ENCODE peak calls at places on chromosomes 3 and 15, in ten cellular contexts. One of them, this sample, is unnamed. For H3K9me3, the result is how much of the 10 kb centered on the place peaks cover.

GRCh38 chr15:19987389-19988048 is 554.1 kb downstream of the GOLGA6L6 start:
- DNase-seq in stomach: no peak
- DNase-seq in Panc1: no peak
- DNase-seq in AG04450: no peak
- DNase-seq in cardiac muscle cell: no peak
- DNase-seq in psoas muscle: no peak
- DNase-seq in CD8-positive, alpha-beta memory T cell: no peak
- DNase-seq in mammary epithelial cell: no peak
- DNase-seq in HepG2: peak
- DNase-seq in heart right ventricle: no peak
- DNase-seq in this sample: no peak

GRCh38 chr3:22885039-22885438 is 318.1 kb upstream of the UBE2E2 start:
- DNase-seq in stomach: no peak
- DNase-seq in Panc1: no peak
- DNase-seq in AG04450: no peak
- DNase-seq in cardiac muscle cell: no peak
- DNase-seq in psoas muscle: no peak
- DNase-seq in CD8-positive, alpha-beta memory T cell: no peak
- DNase-seq in mammary epithelial cell: no peak
- DNase-seq in HepG2: no peak
- DNase-seq in heart right ventricle: no peak
- DNase-seq in this sample: no peak

GRCh38 chr3:151087648-151088047 is 2.2 kb downstream of the MED12L start:
- DNase-seq in stomach: no peak
- DNase-seq in Panc1: no peak
- DNase-seq in AG04450: no peak
- DNase-seq in cardiac muscle cell: no peak
- DNase-seq in psoas muscle: no peak
- DNase-seq in CD8-positive, alpha-beta memory T cell: no peak
- DNase-seq in mammary epithelial cell: no peak
- DNase-seq in HepG2: no peak
- DNase-seq in heart right ventricle: no peak
- DNase-seq in this sample: no peak

GRCh38 chr15:72515591-72516389 is 41.7 kb downstream of the ARIH1 start:
- DNase-seq in stomach: no peak
- DNase-seq in Panc1: no peak
- DNase-seq in AG04450: no peak
- DNase-seq in cardiac muscle cell: no peak
- DNase-seq in psoas muscle: no peak
- DNase-seq in CD8-positive, alpha-beta memory T cell: no peak
- DNase-seq in mammary epithelial cell: no peak
- DNase-seq in HepG2: no peak
- DNase-seq in heart right ventricle: no peak
- DNase-seq in this sample: no peak

GRCh38 chr15:41734079-41734478 is 40.2 kb upstream of the MAPKBP1 start:
- DNase-seq in stomach: no peak
- DNase-seq in Panc1: no peak
- DNase-seq in AG04450: no peak
- DNase-seq in cardiac muscle cell: no peak
- DNase-seq in psoas muscle: no peak
- DNase-seq in CD8-positive, alpha-beta memory T cell: no peak
- DNase-seq in mammary epithelial cell: no peak
- DNase-seq in HepG2: no peak
- DNase-seq in heart right ventricle: no peak
- DNase-seq in this sample: peak

GRCh38 chr15:38991701-38992100 is 427.1 kb upstream of the RASGRP1 start:
- DNase-seq in stomach: no peak
- DNase-seq in Panc1: no peak
- DNase-seq in AG04450: no peak
- DNase-seq in cardiac muscle cell: peak
- DNase-seq in psoas muscle: no peak
- DNase-seq in CD8-positive, alpha-beta memory T cell: no peak
- DNase-seq in mammary epithelial cell: no peak
- DNase-seq in HepG2: no peak
- DNase-seq in heart right ventricle: no peak
- DNase-seq in this sample: peak

GRCh38 chr3:42129014-42129953 is 38.1 kb downstream of the TRAK1 start:
- DNase-seq in stomach: peak
- DNase-seq in Panc1: no peak
- DNase-seq in AG04450: no peak
- DNase-seq in cardiac muscle cell: no peak
- DNase-seq in psoas muscle: no peak
- DNase-seq in CD8-positive, alpha-beta memory T cell: no peak
- DNase-seq in mammary epithelial cell: peak
- DNase-seq in HepG2: peak
- DNase-seq in heart right ventricle: no peak
- DNase-seq in this sample: no peak

GRCh38 chr3:149554826-149555225 is 80.3 kb downstream of the TM4SF4 start:
- DNase-seq in stomach: no peak
- DNase-seq in Panc1: peak
- DNase-seq in AG04450: no peak
- DNase-seq in cardiac muscle cell: no peak
- DNase-seq in psoas muscle: no peak
- DNase-seq in CD8-positive, alpha-beta memory T cell: no peak
- DNase-seq in mammary epithelial cell: peak
- DNase-seq in HepG2: no peak
- DNase-seq in heart right ventricle: peak
- DNase-seq in this sample: peak

GRCh38 chr3:108552267-108553159 is 36.7 kb downstream of the CIP2A start:
- DNase-seq in stomach: no peak
- DNase-seq in Panc1: peak
- DNase-seq in AG04450: peak
- DNase-seq in cardiac muscle cell: peak
- DNase-seq in psoas muscle: no peak
- DNase-seq in CD8-positive, alpha-beta memory T cell: peak
- DNase-seq in mammary epithelial cell: peak
- DNase-seq in HepG2: peak
- DNase-seq in heart right ventricle: peak
- DNase-seq in this sample: no peak

DNA sequence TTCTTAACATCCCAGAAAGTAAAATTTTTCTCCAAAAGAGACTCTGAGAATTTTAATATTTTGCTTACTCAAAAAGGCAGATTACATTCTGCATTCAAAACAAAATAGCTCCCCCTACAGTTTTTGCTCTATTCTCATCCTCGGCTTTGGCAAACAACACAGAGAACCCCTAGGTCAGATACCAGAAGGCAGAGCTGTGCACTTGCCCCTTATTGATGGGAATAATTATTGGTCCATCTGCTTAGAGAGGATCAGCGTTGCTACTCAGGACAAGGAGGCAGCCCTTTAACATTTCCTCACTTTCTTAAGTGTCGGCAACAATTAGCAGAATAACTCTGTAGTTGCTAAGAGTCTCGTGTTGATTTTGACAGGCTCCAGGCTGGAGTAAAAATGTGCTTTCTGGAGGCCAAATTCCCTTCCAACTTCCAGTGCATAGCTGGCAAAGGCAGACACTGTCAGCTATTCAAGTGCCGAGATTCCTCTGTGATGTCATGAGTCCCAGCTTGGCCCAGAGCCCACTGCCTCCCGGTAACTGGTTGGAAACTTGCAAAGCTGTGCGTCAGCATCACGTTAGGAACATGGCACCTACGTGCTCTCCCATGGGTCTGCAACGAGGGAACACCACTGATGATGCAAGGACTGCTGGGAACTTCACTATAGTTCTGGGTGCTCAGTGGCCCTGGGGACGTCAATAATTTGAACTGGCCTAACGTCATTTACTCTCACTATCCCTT is 482.7 kb upstream of the ADAMTS9 start:
- DNase-seq in stomach: peak
- DNase-seq in Panc1: no peak
- DNase-seq in AG04450: peak
- DNase-seq in cardiac muscle cell: peak
- DNase-seq in psoas muscle: peak
- DNase-seq in CD8-positive, alpha-beta memory T cell: no peak
- DNase-seq in mammary epithelial cell: peak
- DNase-seq in HepG2: no peak
- DNase-seq in heart right ventricle: peak
- DNase-seq in this sample: peak
- H3K4me3 ChIP-seq in stomach: no peak
- H3K4me3 ChIP-seq in Panc1: no peak
- H3K4me3 ChIP-seq in AG04450: no peak
- H3K4me3 ChIP-seq in cardiac muscle cell: no peak
- H3K4me3 ChIP-seq in psoas muscle: no peak
- H3K4me3 ChIP-seq in CD8-positive, alpha-beta memory T cell: no peak
- H3K4me3 ChIP-seq in mammary epithelial cell: no peak
- H3K4me3 ChIP-seq in HepG2: no peak
- H3K4me3 ChIP-seq in heart right ventricle: no peak
- H3K4me3 ChIP-seq in this sample: no peak

DNA sequence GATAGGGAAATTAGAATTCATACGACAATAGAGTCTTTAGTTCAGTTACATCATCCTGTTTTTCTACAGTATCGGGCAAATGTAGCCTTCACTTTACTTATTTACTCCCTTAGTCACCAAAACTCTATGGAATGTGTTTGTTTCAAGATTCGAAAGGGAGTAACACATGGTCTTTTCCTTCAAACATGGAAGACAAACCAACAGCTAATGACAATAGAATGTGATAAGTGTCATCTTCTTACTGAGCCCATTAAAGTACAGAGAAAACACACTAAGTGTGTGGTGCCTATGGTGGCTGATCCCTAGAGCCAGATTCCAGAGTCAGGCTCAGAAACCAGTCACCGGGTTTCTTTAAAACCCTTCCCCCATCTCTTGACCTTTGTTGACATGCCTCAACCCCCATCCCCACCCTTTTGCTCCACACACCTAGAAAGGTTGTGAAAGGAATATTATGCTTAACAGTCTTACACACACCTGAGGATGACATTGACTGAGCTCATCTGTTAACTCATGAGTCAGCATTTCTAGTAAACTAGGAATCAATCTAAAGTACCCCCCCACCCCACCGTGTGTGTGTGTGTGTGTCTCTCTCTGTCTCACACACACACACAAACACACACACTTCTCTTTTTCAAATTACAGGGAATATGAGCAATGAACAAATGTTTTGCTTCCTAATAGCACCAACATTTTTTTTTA is 549.6 kb upstream of the CCDC54 start:
- DNase-seq in stomach: no peak
- DNase-seq in Panc1: no peak
- DNase-seq in AG04450: no peak
- DNase-seq in cardiac muscle cell: no peak
- DNase-seq in psoas muscle: no peak
- DNase-seq in CD8-positive, alpha-beta memory T cell: no peak
- DNase-seq in mammary epithelial cell: peak
- DNase-seq in HepG2: no peak
- DNase-seq in heart right ventricle: no peak
- DNase-seq in this sample: peak
- H3K27ac ChIP-seq in stomach: no peak
- H3K27ac ChIP-seq in Panc1: no peak
- H3K27ac ChIP-seq in AG04450: no peak
- H3K27ac ChIP-seq in cardiac muscle cell: no peak
- H3K27ac ChIP-seq in psoas muscle: no peak
- H3K27ac ChIP-seq in CD8-positive, alpha-beta memory T cell: no peak
- H3K27ac ChIP-seq in mammary epithelial cell: no peak
- H3K27ac ChIP-seq in HepG2: no peak
- H3K27ac ChIP-seq in heart right ventricle: no peak
- H3K27ac ChIP-seq in this sample: peak

GRCh38 chr3:113314923-113315322 is 103.6 kb downstream of the BOC start:
- DNase-seq in stomach: no peak
- DNase-seq in Panc1: no peak
- DNase-seq in AG04450: no peak
- DNase-seq in cardiac muscle cell: no peak
- DNase-seq in psoas muscle: no peak
- DNase-seq in CD8-positive, alpha-beta memory T cell: no peak
- DNase-seq in mammary epithelial cell: no peak
- DNase-seq in HepG2: no peak
- DNase-seq in heart right ventricle: no peak
- DNase-seq in this sample: no peak
- H3K9me3 ChIP-seq in stomach: under half
- H3K9me3 ChIP-seq in Panc1: under half
- H3K9me3 ChIP-seq in AG04450: under half
- H3K9me3 ChIP-seq in cardiac muscle cell: under half
- H3K9me3 ChIP-seq in psoas muscle: under half
- H3K9me3 ChIP-seq in CD8-positive, alpha-beta memory T cell: under half
- H3K9me3 ChIP-seq in mammary epithelial cell: under half
- H3K9me3 ChIP-seq in HepG2: under half
- H3K9me3 ChIP-seq in heart right ventricle: under half
- H3K9me3 ChIP-seq in this sample: under half

GRCh38 chr15:65512189-65512588 is 5.3 kb downstream of the DPP8 start:
- DNase-seq in stomach: no peak
- DNase-seq in Panc1: no peak
- DNase-seq in AG04450: no peak
- DNase-seq in cardiac muscle cell: no peak
- DNase-seq in psoas muscle: no peak
- DNase-seq in CD8-positive, alpha-beta memory T cell: no peak
- DNase-seq in mammary epithelial cell: no peak
- DNase-seq in HepG2: no peak
- DNase-seq in heart right ventricle: no peak
- DNase-seq in this sample: no peak
- H3K4me3 ChIP-seq in stomach: no peak
- H3K4me3 ChIP-seq in Panc1: no peak
- H3K4me3 ChIP-seq in AG04450: no peak
- H3K4me3 ChIP-seq in cardiac muscle cell: no peak
- H3K4me3 ChIP-seq in psoas muscle: peak
- H3K4me3 ChIP-seq in CD8-positive, alpha-beta memory T cell: no peak
- H3K4me3 ChIP-seq in mammary epithelial cell: no peak
- H3K4me3 ChIP-seq in HepG2: no peak
- H3K4me3 ChIP-seq in heart right ventricle: peak
- H3K4me3 ChIP-seq in this sample: no peak

DNA sequence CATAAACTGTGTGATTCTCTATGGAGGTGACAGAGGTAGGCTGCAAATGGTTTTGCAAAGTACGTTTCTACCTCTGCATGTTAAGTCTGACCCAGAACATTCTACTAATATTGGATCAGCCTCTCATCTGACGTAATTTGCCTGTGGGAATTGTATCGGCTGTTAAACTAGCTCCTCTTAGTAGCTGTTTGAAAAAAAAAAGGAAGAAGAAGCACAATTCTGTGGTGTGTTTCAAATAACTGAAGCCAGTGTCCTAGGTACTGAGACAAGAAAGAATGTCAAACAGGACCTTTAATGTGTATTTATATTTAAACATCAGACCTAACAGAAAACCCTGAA is 478.1 kb downstream of the RBMS3 start:
- DNase-seq in stomach: no peak
- DNase-seq in Panc1: no peak
- DNase-seq in AG04450: peak
- DNase-seq in cardiac muscle cell: no peak
- DNase-seq in psoas muscle: no peak
- DNase-seq in CD8-positive, alpha-beta memory T cell: no peak
- DNase-seq in mammary epithelial cell: no peak
- DNase-seq in HepG2: no peak
- DNase-seq in heart right ventricle: peak
- DNase-seq in this sample: no peak
- H3K27ac ChIP-seq in stomach: peak
- H3K27ac ChIP-seq in Panc1: no peak
- H3K27ac ChIP-seq in AG04450: peak
- H3K27ac ChIP-seq in cardiac muscle cell: peak
- H3K27ac ChIP-seq in psoas muscle: peak
- H3K27ac ChIP-seq in CD8-positive, alpha-beta memory T cell: no peak
- H3K27ac ChIP-seq in mammary epithelial cell: peak
- H3K27ac ChIP-seq in HepG2: no peak
- H3K27ac ChIP-seq in heart right ventricle: peak
- H3K27ac ChIP-seq in this sample: peak

DNA sequence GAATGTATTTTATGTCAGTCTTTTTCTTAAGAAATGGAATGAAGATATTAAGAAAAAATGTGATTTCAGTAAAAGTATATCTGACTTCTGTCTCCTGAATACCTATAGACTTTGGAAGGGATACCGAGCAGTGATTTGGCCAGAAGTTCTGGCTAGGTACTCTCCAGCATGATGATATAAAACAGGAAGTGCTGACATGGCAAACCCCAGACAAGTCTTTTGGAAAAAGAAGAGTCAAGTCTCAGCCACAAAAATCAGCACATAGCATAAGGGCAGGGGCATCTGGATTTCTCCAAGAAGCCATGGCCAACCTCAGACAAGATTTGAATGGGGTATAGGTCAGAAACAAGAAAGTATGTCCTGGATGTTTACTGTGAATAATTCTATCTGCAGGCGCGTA is 643.3 kb upstream of the ARRDC4 start:
- DNase-seq in stomach: no peak
- DNase-seq in Panc1: no peak
- DNase-seq in AG04450: no peak
- DNase-seq in cardiac muscle cell: no peak
- DNase-seq in psoas muscle: no peak
- DNase-seq in CD8-positive, alpha-beta memory T cell: no peak
- DNase-seq in mammary epithelial cell: no peak
- DNase-seq in HepG2: no peak
- DNase-seq in heart right ventricle: no peak
- DNase-seq in this sample: no peak
- H3K9me3 ChIP-seq in stomach: under half
- H3K9me3 ChIP-seq in Panc1: under half
- H3K9me3 ChIP-seq in AG04450: under half
- H3K9me3 ChIP-seq in cardiac muscle cell: under half
- H3K9me3 ChIP-seq in psoas muscle: under half
- H3K9me3 ChIP-seq in CD8-positive, alpha-beta memory T cell: under half
- H3K9me3 ChIP-seq in mammary epithelial cell: under half
- H3K9me3 ChIP-seq in HepG2: half or more
- H3K9me3 ChIP-seq in heart right ventricle: under half
- H3K9me3 ChIP-seq in this sample: under half

This sample was measured in SJSA1.